ENCODE peak calls at places on chromosomes 11 and 22, in eight cellular contexts. G is OCI-LY7; A is sigmoid colon; V is osteoblast; E is effector memory CD4-positive, alpha-beta T cell; X is heart left ventricle; D is tibial nerve; U is Peyer's patch. J is an unnamed sample.
A peak's percentile ranks its signal among the peaks of the same experiment; 100 is the strongest.

GRCh38 chr11:69018924-69019323 is 5.9 kb upstream of the MRGPRF start:
- DNase-seq in G (no peak), A (peak; percentile 90), V (peak; percentile 93), E (no peak), X (no peak), D (no peak), U (no peak), J (no peak)

GRCh38 chr22:35104491-35104890 is 38.5 kb downstream of the ISX start:
- DNase-seq in G (no peak), A (no peak), V (no peak), E (no peak), X (no peak), D (no peak), U (no peak), J (no peak)

GRCh38 chr22:35978889-35979288 is 49.7 kb downstream of the RBFOX2 start:
- DNase-seq in G (no peak), A (no peak), V (no peak), E (no peak), X (no peak), D (no peak), U (no peak), J (no peak)

GRCh38 chr11:29343465-29344333 is 673.1 kb downstream of the KCNA4 start:
- DNase-seq in G (peak; percentile 58), A (no peak), V (no peak), E (no peak), X (peak; percentile 71), D (peak; percentile 15), U (no peak), J (no peak)

GRCh38 chr11:73652046-73652730 is 5.8 kb downstream of the PLEKHB1 start:
- DNase-seq in G (no peak), A (peak; percentile 78), V (no peak), E (no peak), X (no peak), D (peak; percentile 62), U (no peak), J (no peak)

GRCh38 chr22:29060251-29060650 is 1.4 kb downstream of the C22orf31 start:
- DNase-seq in G (no peak), A (peak; percentile 33), V (no peak), E (no peak), X (no peak), D (no peak), U (no peak), J (no peak)

GRCh38 chr11:27912916-27913315 is 195.0 kb downstream of the KIF18A start:
- DNase-seq in G (no peak), A (no peak), V (no peak), E (no peak), X (no peak), D (no peak), U (no peak), J (no peak)

GRCh38 chr11:14980854-14981253 is 8.7 kb upstream of the CALCA start:
- DNase-seq in G (no peak), A (no peak), V (peak; percentile 88), E (no peak), X (no peak), D (no peak), U (no peak), J (no peak)

DNA sequence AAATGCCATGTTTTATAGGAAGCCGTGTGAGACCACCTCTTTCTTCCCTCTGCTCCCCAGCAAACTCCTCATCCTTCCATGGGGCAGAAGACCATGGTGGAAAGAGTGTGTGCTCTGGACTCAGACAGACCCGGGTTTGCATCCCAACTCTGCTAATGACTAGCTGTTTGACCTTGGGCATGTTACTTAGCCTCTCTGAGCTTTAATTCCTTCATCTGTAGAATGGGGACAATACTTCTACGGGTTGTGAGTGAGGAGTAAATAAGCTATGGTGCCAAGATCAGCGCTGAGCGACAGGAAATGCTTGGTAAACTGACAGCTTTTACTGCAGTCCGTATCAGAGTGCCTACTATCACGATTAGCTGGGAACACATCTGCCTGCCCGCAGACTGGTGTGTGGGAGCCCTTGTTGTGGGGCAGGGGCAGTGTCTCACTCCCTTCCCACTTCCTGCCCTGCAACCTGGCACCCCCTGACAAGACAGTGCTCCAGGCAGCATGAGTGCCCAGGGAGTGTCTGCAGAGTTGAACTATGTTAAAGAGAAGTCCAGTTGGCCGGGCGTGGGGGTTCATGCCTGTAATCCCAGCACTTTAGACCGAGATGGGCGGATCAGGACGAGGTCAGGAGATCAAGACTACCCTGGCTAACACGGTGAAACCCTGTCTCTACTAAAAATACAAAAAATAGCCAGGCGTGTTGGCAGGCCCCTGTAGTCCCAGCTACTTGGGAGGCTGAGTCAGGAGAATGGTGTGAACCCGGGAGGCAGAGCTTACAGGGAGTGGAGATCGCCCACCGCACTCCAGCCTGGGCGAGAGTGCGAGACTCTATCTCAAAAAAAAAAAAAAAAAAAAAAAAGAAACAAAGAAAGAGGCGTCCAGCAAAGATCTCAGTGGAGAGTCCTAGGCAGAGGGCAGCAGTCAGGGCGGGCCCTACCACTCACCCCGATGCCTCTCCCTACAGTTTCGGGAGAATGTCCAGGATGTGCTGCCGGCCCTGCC is 2.2 kb downstream of the SEC14L2 start:
- DNase-seq in G (no peak), A (no peak), V (peak; percentile 74), E (no peak), X (no peak), D (no peak), U (no peak), J (no peak)
- H3K4me3 ChIP-seq in G (no peak overlapping the region), A (no peak overlapping the region), V (peak overlapping the region; percentile 89), E (no peak overlapping the region), X (no peak overlapping the region), D (no peak overlapping the region), U (peak overlapping the region; percentile 86), J (peak overlapping the region; percentile 38)

GRCh38 chr11:70432580-70432979 is 34.3 kb downstream of the CTTN start:
- DNase-seq in G (no peak), A (no peak), V (peak; percentile 30), E (no peak), X (no peak), D (no peak), U (no peak), J (no peak)
- H3K36me3 ChIP-seq in G (no peaks in the 10 kb centered on the region), A (peaks cover 98% of the 10 kb centered on the region), V (peaks cover 94% of the 10 kb centered on the region), E (no peaks in the 10 kb centered on the region), X (peaks cover 46% of the 10 kb centered on the region), D (peaks cover 14% of the 10 kb centered on the region), U (no peaks in the 10 kb centered on the region), J (no peaks in the 10 kb centered on the region)

GRCh38 chr11:120209750-120210650 is 832 bp upstream of the OAF start:
- DNase-seq in G (no peak), A (no peak), V (peak; percentile 90), E (no peak), X (peak; percentile 71), D (no peak), U (no peak), J (no peak)

GRCh38 chr11:120211522-120212258 is 858 bp downstream of the OAF start:
- DNase-seq in G (no peak), A (no peak), V (no peak), E (no peak), X (peak; percentile 26), D (no peak), U (no peak), J (no peak)

GRCh38 chr11:120212926-120213325 is 2.1 kb downstream of the OAF start:
- DNase-seq in G (no peak), A (no peak), V (no peak), E (no peak), X (peak; percentile 23), D (no peak), U (no peak), J (no peak)

GRCh38 chr11:120212259-120212888 is 1.5 kb downstream of the OAF start:
- DNase-seq in G (no peak), A (no peak), V (no peak), E (no peak), X (peak; percentile 35), D (no peak), U (no peak), J (no peak)

GRCh38 chr11:120210651-120211521 is at the start of gene OAF:
- DNase-seq in G (peak; percentile 88), A (peak; percentile 85), V (peak; percentile 98), E (peak; percentile 10), X (peak; percentile 88), D (peak; percentile 51), U (peak; percentile 39), J (peak; percentile 75)
- H3K27ac ChIP-seq in G (no peak within 1 kb of the TSS), A (peak within 1 kb of the TSS; percentile 74), V (peak within 1 kb of the TSS; percentile 64), E (no peak within 1 kb of the TSS), X (peak within 1 kb of the TSS; percentile 68), D (peak within 1 kb of the TSS; percentile 86), U (peak within 1 kb of the TSS; percentile 88), J (peak within 1 kb of the TSS; percentile 46)

GRCh38 chr11:128823751-128824150 is 43.3 kb downstream of the KCNJ1 start:
- DNase-seq in G (no peak), A (no peak), V (no peak), E (no peak), X (no peak), D (no peak), U (no peak), J (no peak)

GRCh38 chr11:128827494-128827893 is 39.6 kb downstream of the KCNJ1 start:
- DNase-seq in G (no peak), A (no peak), V (no peak), E (no peak), X (no peak), D (no peak), U (no peak), J (no peak)

GRCh38 chr11:128828350-128828749 is 38.7 kb downstream of the KCNJ1 start:
- DNase-seq in G (no peak), A (no peak), V (peak; percentile 82), E (no peak), X (no peak), D (no peak), U (no peak), J (no peak)

GRCh38 chr11:128824199-128825049 is 42.7 kb downstream of the KCNJ1 start:
- DNase-seq in G (no peak), A (no peak), V (peak; percentile 74), E (no peak), X (peak; percentile 60), D (no peak), U (no peak), J (no peak)

GRCh38 chr11:128825050-128825806 is 41.9 kb downstream of the KCNJ1 start:
- DNase-seq in G (no peak), A (no peak), V (no peak), E (no peak), X (no peak), D (no peak), U (no peak), J (no peak)
- H3K4me3 ChIP-seq in G (no peak overlapping the region), A (no peak overlapping the region), V (no peak overlapping the region), E (no peak overlapping the region), X (no peak overlapping the region), D (no peak overlapping the region), U (no peak overlapping the region), J (no peak overlapping the region)

GRCh38 chr11:87726511-87726910 is 448.7 kb downstream of the RAB38 start:
- DNase-seq in G (no peak), A (no peak), V (no peak), E (no peak), X (no peak), D (no peak), U (no peak), J (no peak)
- H3K36me3 ChIP-seq in G (no peaks in the 10 kb centered on the region), A (no peaks in the 10 kb centered on the region), V (no peaks in the 10 kb centered on the region), E (no peaks in the 10 kb centered on the region), X (no peaks in the 10 kb centered on the region), D (no peaks in the 10 kb centered on the region), U (no peaks in the 10 kb centered on the region), J (no peaks in the 10 kb centered on the region)